ENCODE peak calls at places on chromosomes 4 and X, in eight cellular contexts. B, R, N, P, D, M, A and F are unnamed samples.

GRCh38 chrX:111182938-111183337 is 86.9 kb downstream of the PAK3 start:
- DNase-seq in B (no peak), R (no peak), N (no peak), P (no peak), D (no peak), M (no peak), A (no peak), F (no peak)

GRCh38 chrX:27555514-27555913 is 34.6 kb upstream of the DCAF8L2 start:
- DNase-seq in B (no peak), R (no peak), N (no peak), P (no peak), D (no peak), M (no peak), A (no peak), F (peak; percentile 4)

GRCh38 chr4:79673321-79673720 is 265.3 kb upstream of the GK2 start:
- DNase-seq in B (no peak), R (no peak), N (no peak), P (no peak), D (no peak), M (no peak), A (no peak), F (no peak)

GRCh38 chr4:152512483-152512882 is 23.4 kb downstream of the FBXW7 start:
- DNase-seq in B (no peak), R (no peak), N (no peak), P (no peak), D (no peak), M (no peak), A (no peak), F (no peak)

GRCh38 chr4:123588631-123589223 is 192.1 kb downstream of the SPRY1 start:
- DNase-seq in B (no peak), R (no peak), N (no peak), P (no peak), D (no peak), M (peak; percentile 35), A (no peak), F (peak; percentile 69)

GRCh38 chr4:15348236-15348635 is 79.6 kb upstream of the C1QTNF7 start:
- DNase-seq in B (no peak), R (no peak), N (no peak), P (no peak), D (no peak), M (no peak), A (no peak), F (no peak)

GRCh38 chr4:128589384-128589957 is 220.0 kb upstream of the JADE1 start:
- DNase-seq in B (no peak), R (no peak), N (no peak), P (no peak), D (no peak), M (no peak), A (no peak), F (no peak)

GRCh38 chrX:134865730-134866129 is 125.1 kb upstream of the SMIM10 start:
- DNase-seq in B (no peak), R (no peak), N (no peak), P (no peak), D (no peak), M (no peak), A (no peak), F (no peak)

GRCh38 chr4:176789955-176790354 is 2.8 kb downstream of the VEGFC start:
- DNase-seq in B (no peak), R (no peak), N (no peak), P (no peak), D (no peak), M (peak; percentile 59), A (no peak), F (peak; percentile 90)

GRCh38 chr4:95256108-95256835 is 292.5 kb downstream of the UNC5C start:
- DNase-seq in B (no peak), R (no peak), N (no peak), P (no peak), D (no peak), M (no peak), A (no peak), F (peak; percentile 2)